ENCODE peak calls at places on chromosomes 13 and 19, in four cellular contexts. One of them, this sample, is unnamed.

GRCh38 chr13:44748439-44748838 is 172.3 kb upstream of the TSC22D1 start:
- DNase-seq in K562: no peak
- DNase-seq in GM12878: no peak
- DNase-seq in HEK293T: no peak
- DNase-seq in this sample: no peak

GRCh38 chr19:12847159-12848139 is 9.1 kb downstream of the MAST1 start:
- DNase-seq in K562: peak
- DNase-seq in GM12878: no peak
- DNase-seq in HEK293T: peak
- DNase-seq in this sample: peak

GRCh38 chr19:11797491-11797890 is 832 bp upstream of the ZNF491 start:
- DNase-seq in K562: peak
- DNase-seq in GM12878: peak
- DNase-seq in HEK293T: peak
- DNase-seq in this sample: peak

GRCh38 chr19:29682236-29682895 is 17.1 kb downstream of the PLEKHF1 start:
- DNase-seq in K562: no peak
- DNase-seq in GM12878: no peak
- DNase-seq in HEK293T: no peak
- DNase-seq in this sample: no peak

GRCh38 chr13:95296326-95296939 is 4.8 kb downstream of the ABCC4 start:
- DNase-seq in K562: no peak
- DNase-seq in GM12878: no peak
- DNase-seq in HEK293T: peak
- DNase-seq in this sample: peak

GRCh38 chr13:36608474-36608873 is 65.3 kb upstream of the SERTM1 start:
- DNase-seq in K562: no peak
- DNase-seq in GM12878: no peak
- DNase-seq in HEK293T: no peak
- DNase-seq in this sample: no peak

GRCh38 chr13:85597790-85598500 is 201.3 kb downstream of the SLITRK6 start:
- DNase-seq in K562: no peak
- DNase-seq in GM12878: no peak
- DNase-seq in HEK293T: no peak
- DNase-seq in this sample: no peak

GRCh38 chr13:40453666-40454030 is 212.8 kb downstream of the FOXO1 start:
- DNase-seq in K562: no peak
- DNase-seq in GM12878: no peak
- DNase-seq in HEK293T: no peak
- DNase-seq in this sample: no peak

GRCh38 chr19:46924874-46925547 is 64.2 kb downstream of the ARHGAP35 start:
- DNase-seq in K562: peak
- DNase-seq in GM12878: no peak
- DNase-seq in HEK293T: no peak
- DNase-seq in this sample: no peak

GRCh38 chr13:41722684-41723083 is 238.2 kb downstream of the VWA8 start:
- DNase-seq in K562: no peak
- DNase-seq in GM12878: no peak
- DNase-seq in HEK293T: no peak
- DNase-seq in this sample: no peak

GRCh38 chr19:17243340-17243853 is 2.3 kb downstream of the NR2F6 start:
- DNase-seq in K562: no peak
- DNase-seq in GM12878: no peak
- DNase-seq in HEK293T: no peak
- DNase-seq in this sample: peak

GRCh38 chr13:98466634-98467236 is 110.2 kb downstream of the STK24 start:
- DNase-seq in K562: peak
- DNase-seq in GM12878: no peak
- DNase-seq in HEK293T: peak
- DNase-seq in this sample: peak

GRCh38 chr19:16170134-16170533 is 3.2 kb downstream of the CIB3 start:
- DNase-seq in K562: no peak
- DNase-seq in GM12878: no peak
- DNase-seq in HEK293T: no peak
- DNase-seq in this sample: no peak

GRCh38 chr19:29381353-29382203 is 144.2 kb upstream of the VSTM2B start:
- DNase-seq in K562: no peak
- DNase-seq in GM12878: no peak
- DNase-seq in HEK293T: no peak
- DNase-seq in this sample: no peak

GRCh38 chr19:33207040-33207620 is 13.0 kb downstream of the LRP3 start:
- DNase-seq in K562: no peak
- DNase-seq in GM12878: no peak
- DNase-seq in HEK293T: no peak
- DNase-seq in this sample: no peak

GRCh38 chr19:10961073-10961762 is 388 bp downstream of the SMARCA4 start:
- DNase-seq in K562: peak
- DNase-seq in GM12878: no peak
- DNase-seq in HEK293T: peak
- DNase-seq in this sample: no peak

GRCh38 chr19:45879971-45880370 is 6.0 kb downstream of the IRF2BP1 start:
- DNase-seq in K562: no peak
- DNase-seq in GM12878: no peak
- DNase-seq in HEK293T: no peak
- DNase-seq in this sample: no peak

GRCh38 chr13:28531195-28531955 is 36.4 kb upstream of the FLT1 start:
- DNase-seq in K562: no peak
- DNase-seq in GM12878: no peak
- DNase-seq in HEK293T: peak
- DNase-seq in this sample: no peak

GRCh38 chr19:5628470-5628869 is 5.6 kb downstream of the SAFB start:
- DNase-seq in K562: no peak
- DNase-seq in GM12878: no peak
- DNase-seq in HEK293T: no peak
- DNase-seq in this sample: no peak

GRCh38 chr19:40799558-40800338 is 757 bp downstream of the EGLN2 start:
- DNase-seq in K562: no peak
- DNase-seq in GM12878: no peak
- DNase-seq in HEK293T: peak
- DNase-seq in this sample: no peak

GRCh38 chr13:31433201-31433600 is 233.4 kb downstream of the B3GLCT start:
- DNase-seq in K562: no peak
- DNase-seq in GM12878: no peak
- DNase-seq in HEK293T: no peak
- DNase-seq in this sample: no peak

GRCh38 chr13:114011226-114011625 is 37.4 kb upstream of the C13orf46 start:
- DNase-seq in K562: no peak
- DNase-seq in GM12878: no peak
- DNase-seq in HEK293T: no peak
- DNase-seq in this sample: no peak
- TF ChIP-seq FOXK2 in K562: no peak
- TF ChIP-seq FOXK2 in GM12878: no peak
- TF ChIP-seq FOXK2 in HEK293T: no peak
- TF ChIP-seq FOXK2 in this sample: no peak

GRCh38 chr19:48862827-48863226 is 5.6 kb downstream of the PLEKHA4 start:
- DNase-seq in K562: no peak
- DNase-seq in GM12878: no peak
- DNase-seq in HEK293T: no peak
- DNase-seq in this sample: no peak
- TF ChIP-seq FOXK2 in K562: no peak
- TF ChIP-seq FOXK2 in GM12878: no peak
- TF ChIP-seq FOXK2 in HEK293T: no peak
- TF ChIP-seq FOXK2 in this sample: no peak

GRCh38 chr19:42662714-42663113 is 68.0 kb upstream of the CEACAM8 start:
- DNase-seq in K562: no peak
- DNase-seq in GM12878: no peak
- DNase-seq in HEK293T: no peak
- DNase-seq in this sample: no peak
- TF ChIP-seq FOXK2 in K562: no peak
- TF ChIP-seq FOXK2 in GM12878: no peak
- TF ChIP-seq FOXK2 in HEK293T: no peak
- TF ChIP-seq FOXK2 in this sample: no peak

DNA sequence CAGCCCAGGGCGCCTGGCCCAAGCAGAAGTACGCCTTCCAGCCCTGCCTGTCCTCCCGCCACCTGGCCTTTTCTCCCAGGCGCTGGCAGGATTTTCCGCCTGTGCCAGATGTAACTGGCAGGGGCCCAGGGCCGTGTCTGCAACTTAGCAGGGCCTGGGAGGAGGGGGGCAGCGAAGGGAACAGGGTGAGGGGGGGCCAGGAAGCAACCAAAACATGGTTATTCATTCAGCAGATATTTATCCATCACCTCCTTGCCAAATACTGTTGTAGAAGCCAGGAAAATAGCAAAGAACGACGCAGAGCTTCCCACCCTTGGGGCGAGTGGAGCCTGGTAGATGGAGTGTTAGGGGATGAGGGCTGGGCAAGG is 5.6 kb downstream of the TLE6 start:
- DNase-seq in K562: no peak
- DNase-seq in GM12878: no peak
- DNase-seq in HEK293T: no peak
- DNase-seq in this sample: no peak
- TF ChIP-seq FOXK2 in K562: no peak
- TF ChIP-seq FOXK2 in GM12878: no peak
- TF ChIP-seq FOXK2 in HEK293T: no peak
- TF ChIP-seq FOXK2 in this sample: no peak

GRCh38 chr19:20558571-20558970 is 7.0 kb downstream of the ZNF737 start:
- DNase-seq in K562: no peak
- DNase-seq in GM12878: no peak
- DNase-seq in HEK293T: no peak
- DNase-seq in this sample: no peak

DNA sequence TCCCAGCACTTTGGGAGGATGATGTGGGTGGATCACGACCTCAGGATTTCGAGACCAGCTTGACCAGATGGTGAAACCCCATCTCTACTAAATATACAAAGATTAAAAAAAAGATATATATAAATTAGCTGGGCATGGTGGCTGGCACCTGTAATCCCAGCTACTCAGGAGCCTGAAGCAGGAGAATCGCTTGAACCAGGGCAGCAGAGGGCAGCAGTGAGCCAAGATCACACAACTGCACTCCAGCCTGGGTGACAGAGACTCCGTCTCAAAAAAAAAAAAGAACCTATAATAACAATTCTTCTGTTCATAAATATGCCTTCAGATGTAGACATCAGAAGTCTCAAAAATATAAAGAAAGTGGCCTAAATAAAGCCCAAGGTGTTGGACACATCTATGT is 7.6 kb downstream of the ZNF737 start:
- DNase-seq in K562: no peak
- DNase-seq in GM12878: no peak
- DNase-seq in HEK293T: no peak
- DNase-seq in this sample: no peak
- TF ChIP-seq FOXK2 in K562: no peak
- TF ChIP-seq FOXK2 in GM12878: no peak
- TF ChIP-seq FOXK2 in HEK293T: no peak
- TF ChIP-seq FOXK2 in this sample: no peak

DNA sequence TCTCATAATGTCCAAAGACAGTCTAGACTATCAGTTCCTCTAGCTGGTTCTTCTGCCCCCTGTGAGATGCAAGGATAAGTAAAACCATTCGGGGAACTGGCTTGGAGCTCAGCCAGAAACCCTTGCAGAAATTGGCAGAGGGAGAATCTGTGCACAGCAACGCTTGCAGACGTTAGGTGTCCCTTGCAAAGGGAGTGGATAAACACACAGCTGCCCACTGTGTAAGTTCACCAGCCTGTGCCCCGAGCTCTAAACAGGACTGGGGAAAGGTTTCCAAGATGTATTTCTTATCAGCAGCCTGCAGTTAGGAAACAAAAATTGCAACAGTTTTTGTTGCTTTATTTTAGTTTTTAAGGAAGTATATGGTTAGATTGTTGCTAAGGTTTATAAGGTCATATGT is 19.0 kb upstream of the ADGRE1 start:
- DNase-seq in K562: no peak
- DNase-seq in GM12878: no peak
- DNase-seq in HEK293T: no peak
- DNase-seq in this sample: no peak
- TF ChIP-seq FOXK2 in K562: no peak
- TF ChIP-seq FOXK2 in GM12878: no peak
- TF ChIP-seq FOXK2 in HEK293T: no peak
- TF ChIP-seq FOXK2 in this sample: no peak

GRCh38 chr19:4069331-4069959 is 2.7 kb upstream of the ZBTB7A start:
- DNase-seq in K562: no peak
- DNase-seq in GM12878: no peak
- DNase-seq in HEK293T: no peak
- DNase-seq in this sample: no peak
- TF ChIP-seq FOXK2 in K562: no peak
- TF ChIP-seq FOXK2 in GM12878: no peak
- TF ChIP-seq FOXK2 in HEK293T: no peak
- TF ChIP-seq FOXK2 in this sample: no peak

DNA sequence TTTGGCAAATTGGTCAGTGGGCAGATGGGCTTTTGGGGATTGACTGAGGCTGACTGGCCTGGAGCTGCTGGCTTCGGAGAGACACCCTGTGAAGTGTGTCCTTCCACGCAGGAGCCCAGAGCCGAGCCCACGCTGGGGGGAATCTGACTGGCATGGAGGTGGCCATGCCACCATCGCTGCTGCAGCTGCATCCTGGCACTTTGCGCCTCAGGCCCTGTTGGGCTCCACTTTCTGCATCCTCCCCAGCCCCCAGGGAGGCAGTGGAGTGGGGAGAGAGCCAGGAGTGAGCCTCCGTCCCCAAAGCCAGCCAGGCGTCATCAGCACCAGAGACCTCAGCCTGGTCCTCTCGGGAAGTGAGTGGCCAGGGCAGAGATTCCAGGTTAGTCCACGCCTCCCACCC is 17.0 kb upstream of the NCCRP1 start:
- DNase-seq in K562: no peak
- DNase-seq in GM12878: no peak
- DNase-seq in HEK293T: no peak
- DNase-seq in this sample: no peak
- TF ChIP-seq FOXK2 in K562: no peak
- TF ChIP-seq FOXK2 in GM12878: no peak
- TF ChIP-seq FOXK2 in HEK293T: no peak
- TF ChIP-seq FOXK2 in this sample: no peak

GRCh38 chr19:18317998-18318800 is 4.7 kb downstream of the LSM4 start:
- DNase-seq in K562: peak
- DNase-seq in GM12878: no peak
- DNase-seq in HEK293T: no peak
- DNase-seq in this sample: peak
- TF ChIP-seq FOXK2 in K562: no peak
- TF ChIP-seq FOXK2 in GM12878: no peak
- TF ChIP-seq FOXK2 in HEK293T: no peak
- TF ChIP-seq FOXK2 in this sample: no peak

DNA sequence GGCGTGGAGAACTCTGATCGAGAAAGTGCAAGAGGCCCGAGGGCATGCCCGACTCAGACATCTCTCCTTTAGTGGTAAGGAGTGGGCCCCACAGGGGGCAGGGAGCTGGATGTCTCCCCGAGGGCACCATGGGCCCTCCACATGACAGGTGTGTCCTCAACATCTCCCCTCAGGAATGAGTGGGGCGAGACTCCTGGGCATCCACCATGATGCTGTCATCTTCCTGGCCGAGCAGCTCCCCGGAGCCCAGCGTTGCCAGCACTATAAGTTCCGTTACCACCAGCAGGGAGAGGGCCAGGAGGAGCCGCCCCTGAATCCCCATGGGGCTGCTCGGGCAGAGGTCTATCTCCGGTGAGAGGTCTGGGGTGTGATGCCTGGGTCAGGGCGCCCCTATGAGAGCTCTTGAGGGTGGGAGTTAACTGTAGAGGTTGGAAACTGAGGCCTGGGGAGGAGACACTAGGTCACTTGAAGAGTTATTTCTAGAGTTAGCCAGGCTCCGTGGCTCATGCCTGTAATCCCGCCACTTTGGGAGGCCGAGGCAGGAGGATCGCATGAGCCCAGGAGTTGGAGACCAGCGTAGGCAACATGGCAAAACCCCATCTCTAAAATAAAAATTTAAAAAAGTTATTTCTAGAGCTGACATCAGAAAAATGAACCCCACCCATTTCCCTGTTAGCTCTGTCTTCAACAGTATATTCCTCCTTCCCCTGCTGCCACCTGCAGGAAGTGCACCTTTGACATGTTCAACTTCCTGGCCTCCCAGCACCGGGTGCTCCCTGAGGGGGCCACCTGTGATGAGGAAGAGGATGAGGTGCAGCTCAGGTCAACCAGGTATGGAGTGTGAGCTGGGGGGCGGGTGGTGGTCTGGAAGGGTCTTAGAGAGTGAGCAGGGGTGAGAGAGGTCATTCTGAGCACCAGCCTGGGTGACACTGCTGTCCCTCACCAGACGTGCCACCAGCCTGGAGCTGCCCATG is 5.1 kb downstream of the IGFLR1 start:
- DNase-seq in K562: no peak
- DNase-seq in GM12878: no peak
- DNase-seq in HEK293T: no peak
- DNase-seq in this sample: no peak
- TF ChIP-seq FOXK2 in K562: no peak
- TF ChIP-seq FOXK2 in GM12878: no peak
- TF ChIP-seq FOXK2 in HEK293T: no peak
- TF ChIP-seq FOXK2 in this sample: no peak